ENCODE peak calls at places on chromosomes 11 and 22, in eight cellular contexts. P, E, M, V, K, Y, O and Z are unnamed samples.

GRCh38 chr22:31616315-31616980 is 45.6 kb downstream of the PISD start:
- DNase-seq in V (no peak), K (no peak), M (peak), O (no peak), E (peak), P (peak), Y (peak), Z (no peak)

GRCh38 chr22:35230417-35230816 is 26.9 kb upstream of the HMGXB4 start:
- DNase-seq in E (no peak), P (no peak), V (no peak), Y (no peak), M (no peak), O (no peak), K (no peak), Z (no peak)

GRCh38 chr11:2265396-2265795 is 5.0 kb downstream of the ASCL2 start:
- DNase-seq in M (no peak), K (no peak), V (no peak), O (no peak), P (peak), E (peak), Y (no peak), Z (no peak)

GRCh38 chr11:132962026-132962425 is 570.3 kb downstream of the OPCML start:
- DNase-seq in O (peak), V (no peak), Y (no peak), P (no peak), M (no peak), E (no peak), K (no peak), Z (no peak)

GRCh38 chr11:95991101-95991500 is 67.2 kb upstream of the MTMR2 start:
- DNase-seq in E (no peak), M (no peak), P (no peak), O (no peak), Y (no peak), K (no peak), V (no peak), Z (no peak)

GRCh38 chr11:70783356-70783755 is 385.0 kb downstream of the CTTN start:
- DNase-seq in V (no peak), M (no peak), Y (no peak), O (no peak), K (no peak), P (no peak), E (no peak), Z (no peak)

GRCh38 chr11:33195391-33196190 is 34.3 kb upstream of the CSTF3 start:
- DNase-seq in O (no peak), V (no peak), Y (no peak), P (no peak), M (no peak), E (no peak), K (no peak), Z (no peak)

GRCh38 chr22:43996170-43996980 is 27.7 kb upstream of the PARVB start:
- DNase-seq in K (no peak), E (peak), M (peak), Y (peak), O (peak), P (peak), V (peak), Z (no peak)

GRCh38 chr11:17719940-17720795 is 797 bp downstream of the MYOD1 start:
- DNase-seq in K (peak), V (no peak), O (no peak), Y (no peak), E (no peak), M (no peak), P (peak), Z (no peak)